ENCODE peak calls at places on chromosomes 12 and 14, in six cellular contexts. Z is NCI-H446; F is adipocyte; Y is T47D; B is stimulated activated CD4-positive, alpha-beta T cell treated with anti-CD3 and anti-CD28 coated beads, Interleukin-1b, Interleukin-23, amount 100 ng/mL, for 48 hours; K is NCI-H1092. X is an unnamed sample.

GRCh38 chr12:115543269-115543668 is 734.2 kb downstream of the MED13L start:
- DNase-seq in Z (no peak), F (no peak), Y (no peak), B (no peak), K (no peak), X (peak)

GRCh38 chr12:3332190-3332589 is 158.8 kb upstream of the PRMT8 start:
- DNase-seq in Z (no peak), F (peak), Y (no peak), B (no peak), K (no peak), X (no peak)

GRCh38 chr14:36013483-36013882 is 163.0 kb downstream of the PTCSC3 start:
- DNase-seq in Z (no peak), F (no peak), Y (no peak), B (no peak), K (no peak), X (no peak)

GRCh38 chr12:53078425-53079225 is 565 bp downstream of the SPRYD3 start:
- DNase-seq in Z (no peak), F (peak), Y (no peak), B (peak), K (no peak), X (peak)

GRCh38 chr14:80930095-80930494 is 11.4 kb downstream of the CEP128 start:
- DNase-seq in Z (no peak), F (no peak), Y (no peak), B (no peak), K (no peak), X (no peak)

GRCh38 chr14:38442208-38442607 is 186.3 kb upstream of the CLEC14A start:
- DNase-seq in Z (no peak), F (no peak), Y (no peak), B (no peak), K (no peak), X (no peak)

GRCh38 chr12:102618197-102618897 is 138.0 kb upstream of the IGF1 start:
- DNase-seq in Z (no peak), F (no peak), Y (no peak), B (no peak), K (no peak), X (no peak)

GRCh38 chr14:95504135-95505029 is 12.1 kb downstream of the SYNE3 start:
- DNase-seq in Z (no peak), F (no peak), Y (no peak), B (peak), K (no peak), X (peak)

GRCh38 chr14:106843951-106844483 is 1317.6 kb downstream of the TMEM121 start:
- DNase-seq in Z (no peak), F (no peak), Y (peak), B (peak), K (no peak), X (peak)

GRCh38 chr12:107467716-107468115 is 217.9 kb upstream of the PWP1 start:
- DNase-seq in Z (no peak), F (no peak), Y (no peak), B (no peak), K (no peak), X (no peak)

GRCh38 chr12:122982963-122983788 is 2.7 kb downstream of the ARL6IP4 start:
- DNase-seq in Z (no peak), F (no peak), Y (no peak), B (no peak), K (no peak), X (no peak)

GRCh38 chr12:96166765-96167164 is 27.4 kb upstream of the ELK3 start:
- DNase-seq in Z (no peak), F (no peak), Y (no peak), B (no peak), K (no peak), X (no peak)

GRCh38 chr14:63682727-63683593 is 41.3 kb upstream of the WDR89 start:
- DNase-seq in Z (no peak), F (no peak), Y (no peak), B (no peak), K (no peak), X (no peak)

GRCh38 chr12:79547044-79547734 is 143.6 kb downstream of the PAWR start:
- DNase-seq in Z (no peak), F (peak), Y (peak), B (no peak), K (no peak), X (peak)

GRCh38 chr12:113940929-113941486 is 25.1 kb downstream of the RBM19 start:
- DNase-seq in Z (no peak), F (no peak), Y (no peak), B (no peak), K (no peak), X (no peak)

GRCh38 chr14:65180725-65181025 is 78.4 kb upstream of the MAX start:
- DNase-seq in Z (no peak), F (no peak), Y (no peak), B (no peak), K (no peak), X (no peak)

GRCh38 chr12:1531654-1532366 is 62.6 kb downstream of the FBXL14 start:
- DNase-seq in Z (no peak), F (peak), Y (peak), B (no peak), K (no peak), X (no peak)

GRCh38 chr12:66013224-66013623 is 117.3 kb downstream of the LLPH start:
- DNase-seq in Z (no peak), F (no peak), Y (no peak), B (no peak), K (no peak), X (no peak)

GRCh38 chr14:61860294-61860918 is 98.2 kb downstream of the SNAPC1 start:
- DNase-seq in Z (no peak), F (peak), Y (peak), B (peak), K (peak), X (peak)

GRCh38 chr14:24605435-24606190 is 3.9 kb downstream of the GZMH start:
- DNase-seq in Z (no peak), F (peak), Y (no peak), B (peak), K (peak), X (no peak)

GRCh38 chr14:51335521-51335920 is 95.5 kb downstream of the TMX1 start:
- DNase-seq in Z (no peak), F (peak), Y (no peak), B (no peak), K (no peak), X (no peak)

GRCh38 chr14:24279301-24280186 is 8.1 kb upstream of the RABGGTA start:
- DNase-seq in Z (peak), F (no peak), Y (no peak), B (peak), K (no peak), X (peak)

GRCh38 chr14:21990116-21990515 is 316.5 kb upstream of the OR4E1 start:
- DNase-seq in Z (no peak), F (no peak), Y (no peak), B (no peak), K (no peak), X (no peak)

GRCh38 chr12:32240210-32240609 is 133.6 kb downstream of the BICD1 start:
- DNase-seq in Z (no peak), F (no peak), Y (no peak), B (no peak), K (no peak), X (peak)

GRCh38 chr12:53063708-53064612 is 14.1 kb downstream of the TNS2 start:
- DNase-seq in Z (no peak), F (peak), Y (no peak), B (no peak), K (no peak), X (no peak)

GRCh38 chr12:127770123-127770522 is 496.8 kb upstream of the TMEM132C start:
- DNase-seq in Z (no peak), F (no peak), Y (no peak), B (no peak), K (no peak), X (no peak)

GRCh38 chr12:127455347-127456265 is 811.4 kb upstream of the TMEM132C start:
- DNase-seq in Z (no peak), F (peak), Y (no peak), B (no peak), K (no peak), X (no peak)

GRCh38 chr12:123591702-123592481 is 7.5 kb downstream of the TMED2 start:
- DNase-seq in Z (no peak), F (peak), Y (no peak), B (no peak), K (no peak), X (peak)

GRCh38 chr12:83958997-83959396 is 953.6 kb downstream of the SLC6A15 start:
- DNase-seq in Z (no peak), F (peak), Y (no peak), B (no peak), K (no peak), X (no peak)

GRCh38 chr12:98645572-98646067 is 530 bp downstream of the APAF1 start:
- DNase-seq in Z (no peak), F (peak), Y (peak), B (no peak), K (no peak), X (no peak)

GRCh38 chr12:108815875-108816594 is 41.3 kb downstream of the SSH1 start:
- DNase-seq in Z (no peak), F (no peak), Y (no peak), B (no peak), K (no peak), X (no peak)

GRCh38 chr14:50363734-50364113 is 33.0 kb downstream of the CDKL1 start:
- DNase-seq in Z (no peak), F (no peak), Y (no peak), B (peak), K (no peak), X (peak)

GRCh38 chr12:123055281-123055766 is 74.8 kb downstream of the ARL6IP4 start:
- DNase-seq in Z (peak), F (no peak), Y (no peak), B (no peak), K (peak), X (no peak)

GRCh38 chr14:22428681-22429315 is 160.2 kb downstream of the DAD1 start:
- DNase-seq in Z (no peak), F (no peak), Y (no peak), B (no peak), K (no peak), X (peak)

GRCh38 chr12:19382563-19382962 is 56.7 kb upstream of the AEBP2 start:
- DNase-seq in Z (no peak), F (no peak), Y (no peak), B (peak), K (no peak), X (no peak)

GRCh38 chr14:53183611-53184010 is 30.5 kb upstream of the DDHD1 start:
- DNase-seq in Z (no peak), F (peak), Y (no peak), B (no peak), K (no peak), X (no peak)

GRCh38 chr14:84546236-84546635 is 983.7 kb upstream of the FLRT2 start:
- DNase-seq in Z (no peak), F (no peak), Y (no peak), B (no peak), K (no peak), X (no peak)

GRCh38 chr12:109727746-109728726 is 14.4 kb downstream of the FAM222A start:
- DNase-seq in Z (no peak), F (no peak), Y (no peak), B (no peak), K (no peak), X (no peak)